ENCODE peak calls at places on chromosomes 11 and 22, in ten cellular contexts. B, A, U, M, O, H, G, F, R and S are unnamed samples.

GRCh38 chr11:117852309-117852708 is 24.1 kb downstream of the FXYD6 start:
- DNase-seq in B (no peak), A (no peak), U (no peak), M (no peak), O (no peak), H (no peak), G (no peak), F (no peak), R (no peak), S (no peak)

GRCh38 chr11:5600374-5600851 is 4.0 kb downstream of the TRIM6 start:
- DNase-seq in B (peak), A (no peak), U (peak), M (peak), O (peak), H (peak), G (peak), F (peak), R (peak), S (no peak)

GRCh38 chr11:65692367-65692766 is 19.7 kb upstream of the KAT5 start:
- DNase-seq in B (no peak), A (no peak), U (no peak), M (no peak), O (no peak), H (peak), G (no peak), F (no peak), R (no peak), S (no peak)

GRCh38 chr11:64876835-64877341 is 1.5 kb downstream of the EHD1 start:
- DNase-seq in B (peak), A (no peak), U (peak), M (peak), O (no peak), H (peak), G (no peak), F (no peak), R (no peak), S (no peak)

GRCh38 chr11:76752321-76753175 is 30.6 kb upstream of the TSKU start:
- DNase-seq in B (no peak), A (no peak), U (peak), M (no peak), O (no peak), H (peak), G (peak), F (no peak), R (peak), S (peak)

GRCh38 chr11:96015911-96016565 is 92.1 kb upstream of the MTMR2 start:
- DNase-seq in B (peak), A (no peak), U (no peak), M (no peak), O (peak), H (no peak), G (no peak), F (no peak), R (no peak), S (no peak)

GRCh38 chr11:43268161-43268560 is 43.6 kb upstream of the API5 start:
- DNase-seq in B (no peak), A (no peak), U (no peak), M (no peak), O (no peak), H (no peak), G (no peak), F (no peak), R (no peak), S (no peak)

GRCh38 chr11:131671764-131672163 is 301.3 kb downstream of the NTM start:
- DNase-seq in B (no peak), A (no peak), U (no peak), M (no peak), O (no peak), H (no peak), G (no peak), F (no peak), R (no peak), S (no peak)

GRCh38 chr22:24188705-24189248 is 7.5 kb downstream of the SUSD2 start:
- DNase-seq in B (no peak), A (no peak), U (no peak), M (no peak), O (no peak), H (no peak), G (no peak), F (no peak), R (no peak), S (no peak)

GRCh38 chr22:30556388-30556787 is 9.8 kb upstream of the SEC14L6 start:
- DNase-seq in B (no peak), A (no peak), U (no peak), M (no peak), O (no peak), H (no peak), G (no peak), F (no peak), R (no peak), S (no peak)